ENCODE peak calls at places on chromosomes 1 and 21, in five cellular contexts. U is pancreas, X is IMR-90, T is hepatocyte, K is psoas muscle. Y is an unnamed sample. For H3K4me1, the result is how much of the 10 kb centered on the place peaks cover.

GRCh38 chr1:8427493-8427892 is 109.6 kb downstream of the SLC45A1 start:
- DNase-seq in U (no peak), K (no peak), X (no peak), T (no peak), Y (no peak)

GRCh38 chr1:164801246-164801731 is 242.3 kb downstream of the PBX1 start:
- DNase-seq in T (no peak), K (no peak), X (no peak), U (no peak), Y (no peak)

GRCh38 chr1:62187548-62187947 is 7.1 kb upstream of the L1TD1 start:
- DNase-seq in T (no peak), X (no peak), U (no peak), K (no peak), Y (no peak)

GRCh38 chr1:19799877-19800804 is at the start of gene TMCO4:
- DNase-seq in U (peak), X (peak), K (peak), T (peak), Y (peak)

GRCh38 chr1:54396280-54396903 is 9.8 kb downstream of the SSBP3 start:
- DNase-seq in K (no peak), X (no peak), U (no peak), T (no peak), Y (no peak)

GRCh38 chr1:205711105-205712048 is 31.1 kb upstream of the SLC45A3 start:
- DNase-seq in U (no peak), K (no peak), X (peak), T (peak), Y (no peak)

GRCh38 chr1:30706528-30706927 is 16.9 kb downstream of the MATN1 start:
- DNase-seq in T (peak), K (peak), U (peak), X (peak), Y (peak)

GRCh38 chr1:7885513-7886298 is 32.8 kb upstream of the UTS2 start:
- DNase-seq in U (peak), T (peak), K (peak), X (no peak), Y (peak)

GRCh38 chr1:223419115-223419514 is 25.9 kb downstream of the CCDC185 start:
- DNase-seq in T (no peak), X (no peak), K (no peak), U (no peak), Y (no peak)

GRCh38 chr21:43937898-43938309 is 72.9 kb downstream of the AGPAT3 start:
- DNase-seq in K (no peak), X (no peak), U (no peak), T (no peak), Y (no peak)

GRCh38 chr1:199182151-199182843 is 543.5 kb downstream of the PTPRC start:
- DNase-seq in T (no peak), X (peak), U (no peak), K (no peak), Y (no peak)

GRCh38 chr1:220386494-220387195 is 114.4 kb upstream of the RAB3GAP2 start:
- DNase-seq in K (no peak), T (no peak), X (no peak), U (no peak), Y (no peak)

GRCh38 chr1:39671793-39672550 is at the start of gene NT5C1A:
- DNase-seq in X (no peak), U (peak), K (peak), T (peak), Y (no peak)

GRCh38 chr1:71695820-71696219 is 586.5 kb downstream of the NEGR1 start:
- DNase-seq in U (no peak), K (no peak), T (no peak), X (peak), Y (no peak)

GRCh38 chr1:68120136-68120791 is 69.8 kb upstream of the DIRAS3 start:
- DNase-seq in U (no peak), T (peak), X (peak), K (no peak), Y (no peak)

GRCh38 chr21:39934895-39935294 is 67.7 kb downstream of the PCP4 start:
- DNase-seq in T (no peak), U (no peak), X (no peak), K (no peak), Y (no peak)

GRCh38 chr1:94039871-94040569 is 80.9 kb downstream of the ABCA4 start:
- DNase-seq in U (no peak), T (no peak), X (no peak), K (peak), Y (no peak)

GRCh38 chr1:43783671-43784205 is 76.4 kb downstream of the ST3GAL3 start:
- DNase-seq in K (peak), X (peak), T (no peak), U (no peak), Y (no peak)

GRCh38 chr1:23592209-23592905 is 33.1 kb upstream of the ID3 start:
- DNase-seq in U (no peak), K (no peak), X (no peak), T (no peak), Y (no peak)

GRCh38 chr1:23594927-23595353 is 35.6 kb upstream of the ID3 start:
- DNase-seq in T (no peak), K (no peak), U (no peak), X (no peak), Y (no peak)

GRCh38 chr1:23593042-23593521 is 33.8 kb upstream of the ID3 start:
- DNase-seq in T (no peak), U (no peak), X (no peak), K (no peak), Y (no peak)

GRCh38 chr1:23593556-23594148 is 34.4 kb upstream of the ID3 start:
- DNase-seq in U (peak), T (peak), X (peak), K (peak), Y (no peak)

DNA sequence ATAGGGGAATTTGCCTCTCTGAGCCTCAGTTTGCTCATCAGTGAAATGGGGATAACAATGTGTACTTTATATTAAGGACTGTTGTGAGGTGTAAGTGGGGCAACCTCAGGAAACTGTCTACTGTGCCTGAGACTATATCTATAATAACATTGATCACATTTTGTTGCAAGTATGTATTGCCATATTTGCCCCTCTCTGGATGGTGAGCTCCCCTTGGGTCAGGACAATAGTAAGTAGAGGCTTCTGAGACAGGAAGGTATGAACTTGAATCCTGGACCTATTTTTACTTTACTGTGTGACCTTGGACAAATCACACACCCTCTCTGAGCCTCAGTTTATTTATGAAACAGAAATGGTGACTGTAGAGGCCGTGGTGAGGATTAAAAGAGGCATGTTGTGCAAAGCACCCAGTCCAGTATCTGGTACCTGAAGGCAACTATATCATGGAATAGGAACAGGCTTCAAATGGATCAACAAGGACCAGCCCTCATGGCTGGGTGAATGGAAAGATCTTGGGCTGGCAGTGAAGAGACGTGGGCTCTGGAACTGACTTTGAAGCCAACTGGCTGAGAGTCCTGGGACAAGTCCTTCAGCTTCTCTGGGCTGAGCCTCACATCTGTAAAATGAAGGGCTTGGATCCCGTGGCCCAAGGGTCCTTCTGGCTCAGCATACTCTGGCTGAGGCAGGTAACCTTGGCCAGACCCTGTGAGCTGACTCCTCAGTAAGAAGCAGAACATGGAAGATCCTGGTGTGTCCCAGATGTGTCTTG is 35.0 kb upstream of the ID3 start:
- DNase-seq in X (no peak), K (no peak), T (no peak), U (no peak), Y (no peak)
- H3K4me1 ChIP-seq in X (under half), K (under half), T (under half), U (under half), Y (under half)

DNA sequence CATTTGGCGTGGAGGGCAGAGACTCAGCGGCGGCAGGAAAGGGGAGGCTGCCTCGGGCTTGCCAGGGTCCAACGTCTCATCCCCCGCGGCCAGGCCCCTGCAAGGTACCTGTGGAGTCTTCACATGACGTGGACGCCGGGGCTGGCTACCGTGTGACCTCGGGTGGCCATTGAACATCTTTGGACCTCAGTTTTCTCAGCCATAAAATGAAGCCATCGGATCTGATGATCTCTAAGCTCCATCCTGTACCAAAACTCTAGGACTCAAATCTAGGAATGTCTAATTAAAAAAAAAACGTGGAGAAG is 141.8 kb upstream of the KCNE2 start:
- DNase-seq in X (no peak), K (no peak), U (no peak), T (no peak), Y (no peak)
- H3K4me3 ChIP-seq in X (no peak), K (no peak), U (no peak), T (no peak), Y (no peak)

GRCh38 chr1:184533915-184534314 is 147.1 kb downstream of the C1orf21 start:
- DNase-seq in U (no peak), X (no peak), K (no peak), T (no peak), Y (no peak)
- H3K27ac ChIP-seq in U (no peak), X (no peak), K (peak), T (no peak), Y (no peak)

DNA sequence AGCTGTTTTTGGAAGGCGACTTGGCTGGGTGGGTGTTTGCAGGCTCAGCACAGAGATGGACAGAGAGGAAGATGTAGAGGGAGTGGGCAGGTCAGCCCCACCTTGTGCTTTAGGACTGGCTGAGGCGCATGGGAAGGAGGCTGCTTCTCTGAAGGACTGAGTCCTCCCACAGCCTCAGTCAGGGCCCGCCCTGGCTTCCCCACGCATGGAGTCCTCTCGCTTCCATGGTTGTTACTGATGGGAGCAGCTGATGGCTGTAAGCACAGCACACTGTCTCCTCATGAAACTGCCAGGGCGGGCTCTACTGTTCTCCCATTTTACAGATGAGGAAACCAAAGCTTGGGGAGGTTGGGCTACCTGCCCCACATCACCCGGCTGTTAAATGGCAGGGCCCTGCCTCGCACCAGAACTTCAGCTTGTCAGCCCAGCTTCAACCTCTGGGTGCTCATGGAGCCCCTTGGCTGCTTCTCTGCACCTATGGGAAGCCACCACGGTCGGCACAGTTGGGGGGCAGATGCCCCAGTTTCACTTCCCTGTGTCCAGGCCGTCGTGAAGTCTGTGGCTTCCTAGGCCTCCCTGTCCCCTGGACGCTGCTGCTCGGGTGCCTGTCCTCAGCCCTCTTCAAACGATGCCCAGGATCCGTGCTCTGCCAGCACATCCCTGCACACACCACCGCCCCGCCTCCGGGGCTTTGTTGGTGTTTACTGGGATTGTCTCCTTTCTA is 2.4 kb downstream of the TMEM201 start:
- DNase-seq in X (no peak), U (peak), K (peak), T (no peak), Y (peak)
- H3K4me1 ChIP-seq in X (under half), U (under half), K (half or more), T (under half), Y (under half)

DNA sequence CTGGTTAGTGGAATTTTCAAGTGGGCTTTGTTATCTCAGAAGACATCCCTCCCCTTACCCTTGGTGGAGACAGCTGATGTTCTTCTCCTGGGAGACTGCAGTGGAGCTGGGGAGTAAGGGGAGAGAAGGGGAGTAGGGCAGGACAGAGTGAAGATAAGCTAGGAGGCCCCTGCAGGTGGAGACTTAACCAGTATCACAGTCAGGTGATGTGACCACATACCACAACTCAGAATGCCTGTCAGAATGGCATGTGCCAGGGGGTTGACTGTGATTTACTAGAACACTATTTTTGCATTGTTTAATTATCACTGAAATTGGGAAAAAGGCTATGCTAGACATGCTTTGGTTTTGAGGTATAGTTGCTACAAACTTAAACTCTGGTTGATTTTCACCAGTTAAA is 124.6 kb downstream of the NRDC start:
- DNase-seq in X (no peak), T (no peak), K (no peak), U (no peak), Y (no peak)
- H3K4me3 ChIP-seq in X (no peak), T (no peak), K (no peak), U (no peak), Y (no peak)

GRCh38 chr1:24109686-24110475 is 2.1 kb downstream of the MYOM3 start:
- DNase-seq in X (no peak), U (peak), K (peak), T (no peak), Y (peak)

GRCh38 chr1:24105368-24106160 is 6.4 kb downstream of the MYOM3 start:
- DNase-seq in T (peak), U (no peak), K (peak), X (no peak), Y (peak)

GRCh38 chr1:24108334-24109165 is 3.4 kb downstream of the MYOM3 start:
- DNase-seq in X (peak), U (peak), T (peak), K (peak), Y (peak)

GRCh38 chr1:24109166-24109483 is 2.8 kb downstream of the MYOM3 start:
- DNase-seq in T (no peak), K (no peak), U (no peak), X (no peak), Y (no peak)

GRCh38 chr1:24107462-24108225 is 4.3 kb downstream of the MYOM3 start:
- DNase-seq in T (peak), U (peak), X (peak), K (peak), Y (peak)
- H3K27ac ChIP-seq in T (peak), U (no peak), X (no peak), K (peak), Y (no peak)

DNA sequence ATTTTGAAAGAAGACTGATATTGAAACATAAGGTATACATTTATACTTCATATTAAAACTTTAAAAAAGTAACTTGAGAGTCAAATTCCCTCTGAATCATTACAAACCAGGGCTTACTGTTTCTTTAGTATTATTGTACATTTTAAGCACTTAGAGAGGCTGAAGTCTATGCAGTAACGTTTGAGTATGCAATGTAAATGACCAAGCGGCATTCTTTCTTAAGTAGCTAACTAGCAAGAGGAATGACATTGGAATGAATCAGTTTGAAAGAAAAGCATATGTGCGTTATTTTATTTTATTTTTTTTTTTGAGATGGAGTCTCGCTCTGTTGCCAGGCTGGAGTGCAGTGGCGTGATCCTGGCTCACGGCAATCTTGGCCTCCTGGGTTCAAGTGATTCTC is 24.3 kb downstream of the WNT2B start:
- DNase-seq in K (no peak), X (peak), U (no peak), T (no peak), Y (no peak)
- H3K4me1 ChIP-seq in K (under half), X (under half), U (under half), T (under half), Y (under half)

GRCh38 chr1:228105996-228106799 is 2.9 kb downstream of the MRPL55 start:
- DNase-seq in X (no peak), U (no peak), T (no peak), K (no peak), Y (no peak)

GRCh38 chr1:228106800-228107054 is 2.4 kb downstream of the MRPL55 start:
- DNase-seq in T (no peak), U (no peak), X (no peak), K (no peak), Y (no peak)

GRCh38 chr1:228108055-228108690 is 926 bp downstream of the MRPL55 start:
- DNase-seq in K (no peak), T (no peak), X (no peak), U (no peak), Y (peak)

GRCh38 chr1:228108742-228109072 is 392 bp downstream of the MRPL55 start:
- DNase-seq in T (no peak), U (no peak), K (no peak), X (no peak), Y (peak)

DNA sequence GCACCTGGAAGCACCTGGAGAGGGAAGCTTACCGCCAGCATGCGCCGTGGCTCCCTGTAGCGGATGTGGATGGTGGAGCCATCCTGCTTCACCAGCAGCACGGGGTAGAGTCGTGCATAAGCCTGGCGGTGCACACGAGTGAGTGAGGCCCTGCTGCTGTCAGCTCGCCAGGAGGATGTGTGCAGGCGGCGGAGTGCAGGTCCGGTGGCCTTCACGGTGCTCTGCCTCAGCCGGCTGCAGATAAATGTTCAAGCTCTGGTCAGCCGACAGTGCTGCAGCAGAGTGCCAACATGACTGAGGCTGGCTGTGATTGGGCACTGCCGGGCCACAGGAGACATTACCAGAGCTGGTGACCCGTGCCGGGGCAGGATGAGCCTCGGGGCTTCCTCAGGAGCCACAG is 1.5 kb downstream of the MRPL55 start:
- DNase-seq in X (no peak), T (no peak), K (no peak), U (no peak), Y (peak)
- H3K4me3 ChIP-seq in X (no peak), T (no peak), K (no peak), U (no peak), Y (no peak)

GRCh38 chr1:84000954-84001495 is 2.1 kb upstream of the TTLL7 start:
- DNase-seq in X (no peak), T (no peak), U (no peak), K (no peak), Y (no peak)
- H3K27ac ChIP-seq in X (no peak), T (no peak), U (no peak), K (no peak), Y (no peak)

Y was measured in lower lobe of right lung.